ENCODE peak calls at places on chromosomes 7 and 10, in six cellular contexts. M, F, N, K, Q and U are unnamed samples.

GRCh38 chr7:91112902-91113321 is 151.3 kb upstream of the FZD1 start:
- DNase-seq in N (no peak), F (no peak), Q (peak; percentile 47), M (no peak), K (no peak), U (no peak)

GRCh38 chr7:45986355-45987298 is 65.6 kb upstream of the IGFBP3 start:
- DNase-seq in M (peak; percentile 77), K (no peak), F (no peak), N (no peak), Q (no peak), U (no peak)

GRCh38 chr7:137343483-137343841 is at the start of gene PTN:
- DNase-seq in N (no peak), M (no peak), F (no peak), K (no peak), Q (peak; percentile 32), U (no peak)

GRCh38 chr10:124573726-124574455 is 112.3 kb downstream of the LHPP start:
- DNase-seq in F (no peak), K (no peak), N (no peak), M (no peak), Q (no peak), U (no peak)

GRCh38 chr7:108204281-108204796 is 74.2 kb upstream of the LAMB4 start:
- DNase-seq in F (no peak), K (no peak), N (no peak), M (no peak), Q (no peak), U (no peak)

GRCh38 chr7:77393261-77393660 is 22.9 kb downstream of the GSAP start:
- DNase-seq in K (peak; percentile 67), M (no peak), F (no peak), Q (no peak), N (peak; percentile 90), U (peak; percentile 70)

GRCh38 chr7:45306752-45307305 is 149.2 kb downstream of the RAMP3 start:
- DNase-seq in M (no peak), Q (no peak), N (no peak), F (no peak), K (no peak), U (no peak)

GRCh38 chr7:99997545-99998137 is 17.8 kb upstream of the ZKSCAN1 start:
- DNase-seq in M (no peak), F (no peak), N (peak; percentile 27), Q (peak; percentile 23), K (peak; percentile 69), U (peak; percentile 84)

GRCh38 chr10:93680414-93681047 is 21.9 kb downstream of the FRA10AC1 start:
- DNase-seq in M (no peak), F (peak; percentile 40), N (no peak), Q (peak; percentile 24), K (peak; percentile 8), U (no peak)

GRCh38 chr7:151665363-151665762 is 145.7 kb upstream of the RHEB start:
- DNase-seq in N (no peak), K (no peak), M (no peak), F (no peak), Q (peak; percentile 87), U (no peak)

GRCh38 chr10:44864042-44864436 is 47.1 kb upstream of the TMEM72 start:
- DNase-seq in N (no peak), M (peak; percentile 70), F (no peak), K (no peak), Q (peak; percentile 25), U (peak; percentile 38)

GRCh38 chr10:68594405-68594804 is 34.3 kb downstream of the TET1 start:
- DNase-seq in F (no peak), N (no peak), K (no peak), Q (peak; percentile 12), M (peak; percentile 75), U (no peak)

GRCh38 chr7:108103566-108104298 is 26.4 kb downstream of the LAMB4 start:
- DNase-seq in Q (no peak), M (no peak), F (no peak), K (no peak), N (no peak), U (no peak)

GRCh38 chr7:43535810-43536585 is 46.9 kb upstream of the STK17A start:
- DNase-seq in Q (peak; percentile 97), M (no peak), F (no peak), N (no peak), K (no peak), U (no peak)

GRCh38 chr7:94176694-94177200 is 172.6 kb upstream of the BET1 start:
- DNase-seq in K (no peak), N (no peak), F (no peak), M (no peak), Q (no peak), U (no peak)

GRCh38 chr7:148588168-148588890 is 2.2 kb upstream of the C7orf33 start:
- DNase-seq in F (no peak), N (no peak), M (no peak), Q (no peak), K (no peak), U (no peak)

GRCh38 chr10:29956335-29956924 is 103.0 kb downstream of the JCAD start:
- DNase-seq in M (no peak), K (no peak), F (no peak), Q (no peak), N (no peak), U (no peak)

GRCh38 chr7:74155810-74156395 is 18.3 kb upstream of the EIF4H start:
- DNase-seq in F (no peak), Q (no peak), M (no peak), K (no peak), N (no peak), U (no peak)

GRCh38 chr7:122532406-122533269 is 166.3 kb downstream of the RNF133 start:
- DNase-seq in F (peak; percentile 23), N (no peak), K (peak; percentile 5), M (no peak), Q (peak; percentile 15), U (no peak)

GRCh38 chr10:122325235-122325634 is 49.3 kb upstream of the PLEKHA1 start:
- DNase-seq in Q (no peak), F (no peak), M (peak; percentile 54), K (no peak), N (no peak), U (no peak)

GRCh38 chr10:70778267-70778924 is 6.8 kb downstream of the TBATA start:
- DNase-seq in M (peak; percentile 71), Q (no peak), F (no peak), K (no peak), N (no peak), U (no peak)

GRCh38 chr10:79981673-79982485 is 33.0 kb upstream of the SFTPD start:
- DNase-seq in F (peak; percentile 51), Q (peak; percentile 35), K (peak; percentile 22), M (no peak), N (no peak), U (peak; percentile 32)
- TF ChIP-seq CTCF in F (no peak), Q (no peak), K (no peak), M (peak; percentile 25), N (no peak), U (no peak)

GRCh38 chr7:5232485-5232837 is 42.4 kb downstream of the WIPI2 start:
- DNase-seq in M (no peak), Q (no peak), F (no peak), K (no peak), N (no peak), U (no peak)

GRCh38 chr7:5229451-5230271 is 39.6 kb downstream of the WIPI2 start:
- DNase-seq in F (no peak), N (no peak), M (no peak), K (no peak), Q (no peak), U (peak; percentile 14)

GRCh38 chr7:5230272-5231067 is 40.4 kb downstream of the WIPI2 start:
- DNase-seq in Q (no peak), K (peak; percentile 50), F (no peak), N (peak; percentile 44), M (no peak), U (peak; percentile 24)

GRCh38 chr7:5231811-5232484 is 41.9 kb downstream of the WIPI2 start:
- DNase-seq in F (no peak), K (peak; percentile 79), N (peak; percentile 89), Q (no peak), M (no peak), U (peak; percentile 42)

GRCh38 chr7:5231116-5231515 is 41.1 kb downstream of the WIPI2 start:
- DNase-seq in N (peak; percentile 74), K (no peak), F (no peak), M (no peak), Q (no peak), U (no peak)
- TF ChIP-seq CTCF in N (no peak), K (no peak), F (no peak), M (no peak), Q (no peak), U (no peak)

GRCh38 chr7:23470290-23471089 is at the start of gene IGF2BP3:
- DNase-seq in M (peak; percentile 95), F (peak; percentile 76), K (peak; percentile 88), N (peak; percentile 91), Q (peak; percentile 80), U (peak; percentile 48)
- TF ChIP-seq CTCF in M (no peak), F (no peak), K (no peak), N (no peak), Q (no peak), U (no peak)

GRCh38 chr7:81714306-81714705 is 55.5 kb downstream of the HGF start:
- DNase-seq in F (no peak), M (no peak), N (no peak), K (no peak), Q (peak; percentile 5), U (no peak)

GRCh38 chr7:81721428-81721827 is 48.4 kb downstream of the HGF start:
- DNase-seq in N (no peak), F (no peak), M (no peak), Q (peak; percentile 5), K (no peak), U (no peak)

GRCh38 chr7:81710751-81711150 is 59.1 kb downstream of the HGF start:
- DNase-seq in F (no peak), Q (no peak), M (no peak), N (no peak), K (no peak), U (no peak)

GRCh38 chr7:81719865-81720264 is 50.0 kb downstream of the HGF start:
- DNase-seq in M (no peak), N (no peak), F (no peak), Q (no peak), K (no peak), U (no peak)

GRCh38 chr7:81715984-81716588 is 53.8 kb downstream of the HGF start:
- DNase-seq in Q (peak; percentile 21), N (no peak), K (no peak), F (no peak), M (no peak), U (no peak)
- TF ChIP-seq CTCF in Q (peak; percentile 36), N (peak; percentile 6), K (no peak), F (peak; percentile 76), M (peak; percentile 74), U (no peak)